ENCODE peak calls at places on chromosomes 3 and 15, in eight cellular contexts. One of them, this sample, is unnamed. For H3K4me1 and H3K36me3, the result is how much of the 10 kb centered on the place peaks cover.

GRCh38 chr3:131658115-131658514 is 155.3 kb upstream of the MRPL3 start:
- DNase-seq in neural progenitor cell: no peak
- DNase-seq in fibroblast of lung: no peak
- DNase-seq in keratinocyte: no peak
- DNase-seq in SK-N-SH: no peak
- DNase-seq in IMR-90: no peak
- DNase-seq in endodermal cell: no peak
- DNase-seq in mesendoderm: no peak
- DNase-seq in this sample: no peak

GRCh38 chr3:60743631-60744164 is 507.6 kb downstream of the FHIT start:
- DNase-seq in keratinocyte: no peak
- DNase-seq in endodermal cell: peak
- DNase-seq in SK-N-SH: peak
- DNase-seq in neural progenitor cell: peak
- DNase-seq in IMR-90: no peak
- DNase-seq in mesendoderm: peak
- DNase-seq in fibroblast of lung: peak
- DNase-seq in this sample: no peak

GRCh38 chr3:192825191-192825590 is 92.5 kb downstream of the MB21D2 start:
- DNase-seq in fibroblast of lung: no peak
- DNase-seq in endodermal cell: no peak
- DNase-seq in keratinocyte: no peak
- DNase-seq in SK-N-SH: no peak
- DNase-seq in neural progenitor cell: no peak
- DNase-seq in mesendoderm: no peak
- DNase-seq in IMR-90: no peak
- DNase-seq in this sample: no peak

GRCh38 chr3:127840671-127841070 is 18.4 kb upstream of the MGLL start:
- DNase-seq in IMR-90: no peak
- DNase-seq in fibroblast of lung: no peak
- DNase-seq in keratinocyte: no peak
- DNase-seq in endodermal cell: no peak
- DNase-seq in mesendoderm: no peak
- DNase-seq in SK-N-SH: no peak
- DNase-seq in neural progenitor cell: no peak
- DNase-seq in this sample: no peak

GRCh38 chr15:76149291-76149910 is 89.6 kb downstream of the TMEM266 start:
- DNase-seq in fibroblast of lung: peak
- DNase-seq in endodermal cell: no peak
- DNase-seq in SK-N-SH: no peak
- DNase-seq in keratinocyte: no peak
- DNase-seq in mesendoderm: no peak
- DNase-seq in neural progenitor cell: no peak
- DNase-seq in IMR-90: peak
- DNase-seq in this sample: no peak

GRCh38 chr3:117018622-117019021 is 309.0 kb downstream of the TUSC7 start:
- DNase-seq in keratinocyte: no peak
- DNase-seq in SK-N-SH: no peak
- DNase-seq in neural progenitor cell: no peak
- DNase-seq in IMR-90: no peak
- DNase-seq in mesendoderm: no peak
- DNase-seq in endodermal cell: no peak
- DNase-seq in fibroblast of lung: no peak
- DNase-seq in this sample: no peak

GRCh38 chr3:155743616-155744015 is 1.3 kb downstream of the PLCH1 start:
- DNase-seq in mesendoderm: no peak
- DNase-seq in SK-N-SH: peak
- DNase-seq in keratinocyte: no peak
- DNase-seq in neural progenitor cell: no peak
- DNase-seq in fibroblast of lung: no peak
- DNase-seq in endodermal cell: no peak
- DNase-seq in IMR-90: no peak
- DNase-seq in this sample: no peak

GRCh38 chr3:4797201-4797600 is 182.0 kb upstream of the BHLHE40 start:
- DNase-seq in mesendoderm: peak
- DNase-seq in fibroblast of lung: peak
- DNase-seq in SK-N-SH: no peak
- DNase-seq in keratinocyte: no peak
- DNase-seq in IMR-90: no peak
- DNase-seq in endodermal cell: no peak
- DNase-seq in neural progenitor cell: no peak
- DNase-seq in this sample: no peak

GRCh38 chr3:42216820-42217416 is 49.1 kb downstream of the CCK start:
- DNase-seq in IMR-90: peak
- DNase-seq in keratinocyte: no peak
- DNase-seq in endodermal cell: no peak
- DNase-seq in neural progenitor cell: no peak
- DNase-seq in mesendoderm: peak
- DNase-seq in SK-N-SH: no peak
- DNase-seq in fibroblast of lung: no peak
- DNase-seq in this sample: no peak

GRCh38 chr15:84725001-84725491 is 9.1 kb upstream of the SEC11A start:
- DNase-seq in IMR-90: peak
- DNase-seq in fibroblast of lung: no peak
- DNase-seq in endodermal cell: no peak
- DNase-seq in keratinocyte: no peak
- DNase-seq in neural progenitor cell: no peak
- DNase-seq in mesendoderm: peak
- DNase-seq in SK-N-SH: peak
- DNase-seq in this sample: no peak

GRCh38 chr3:195103623-195104022 is 167.3 kb downstream of the XXYLT1 start:
- DNase-seq in fibroblast of lung: no peak
- DNase-seq in IMR-90: no peak
- DNase-seq in endodermal cell: no peak
- DNase-seq in keratinocyte: no peak
- DNase-seq in mesendoderm: no peak
- DNase-seq in SK-N-SH: no peak
- DNase-seq in neural progenitor cell: no peak
- DNase-seq in this sample: no peak

GRCh38 chr3:18847583-18848197 is 300.6 kb upstream of the KCNH8 start:
- DNase-seq in endodermal cell: no peak
- DNase-seq in fibroblast of lung: no peak
- DNase-seq in SK-N-SH: peak
- DNase-seq in mesendoderm: peak
- DNase-seq in neural progenitor cell: peak
- DNase-seq in keratinocyte: no peak
- DNase-seq in IMR-90: no peak
- DNase-seq in this sample: no peak

GRCh38 chr15:101047301-101047781 is 128.2 kb downstream of the LRRK1 start:
- DNase-seq in endodermal cell: peak
- DNase-seq in SK-N-SH: peak
- DNase-seq in keratinocyte: no peak
- DNase-seq in IMR-90: no peak
- DNase-seq in fibroblast of lung: peak
- DNase-seq in neural progenitor cell: peak
- DNase-seq in mesendoderm: no peak
- DNase-seq in this sample: peak

GRCh38 chr15:75107905-75108838 is 84.8 kb downstream of the PPCDC start:
- DNase-seq in IMR-90: peak
- DNase-seq in mesendoderm: no peak
- DNase-seq in SK-N-SH: no peak
- DNase-seq in neural progenitor cell: no peak
- DNase-seq in keratinocyte: peak
- DNase-seq in endodermal cell: no peak
- DNase-seq in fibroblast of lung: peak
- DNase-seq in this sample: peak
- H3K4me1 ChIP-seq in IMR-90: under half
- H3K4me1 ChIP-seq in mesendoderm: under half
- H3K4me1 ChIP-seq in SK-N-SH: under half
- H3K4me1 ChIP-seq in neural progenitor cell: under half
- H3K4me1 ChIP-seq in keratinocyte: under half
- H3K4me1 ChIP-seq in endodermal cell: under half
- H3K4me1 ChIP-seq in fibroblast of lung: under half
- H3K4me1 ChIP-seq in this sample: under half

GRCh38 chr3:100697183-100697582 is 12.1 kb upstream of the TFG start:
- DNase-seq in fibroblast of lung: no peak
- DNase-seq in endodermal cell: no peak
- DNase-seq in SK-N-SH: no peak
- DNase-seq in keratinocyte: no peak
- DNase-seq in mesendoderm: peak
- DNase-seq in IMR-90: no peak
- DNase-seq in neural progenitor cell: no peak
- DNase-seq in this sample: no peak
- H3K9ac ChIP-seq in fibroblast of lung: no peak
- H3K9ac ChIP-seq in endodermal cell: no peak
- H3K9ac ChIP-seq in SK-N-SH: no peak
- H3K9ac ChIP-seq in keratinocyte: no peak
- H3K9ac ChIP-seq in mesendoderm: no peak
- H3K9ac ChIP-seq in IMR-90: no peak
- H3K9ac ChIP-seq in neural progenitor cell: no peak
- H3K9ac ChIP-seq in this sample: no peak

GRCh38 chr3:12922299-12922698 is 80.9 kb upstream of the RPL32 start:
- DNase-seq in SK-N-SH: peak
- DNase-seq in IMR-90: peak
- DNase-seq in mesendoderm: no peak
- DNase-seq in endodermal cell: no peak
- DNase-seq in neural progenitor cell: no peak
- DNase-seq in keratinocyte: no peak
- DNase-seq in fibroblast of lung: peak
- DNase-seq in this sample: no peak

GRCh38 chr3:12922881-12923431 is 81.6 kb upstream of the RPL32 start:
- DNase-seq in mesendoderm: no peak
- DNase-seq in fibroblast of lung: no peak
- DNase-seq in neural progenitor cell: no peak
- DNase-seq in SK-N-SH: peak
- DNase-seq in IMR-90: no peak
- DNase-seq in keratinocyte: no peak
- DNase-seq in endodermal cell: no peak
- DNase-seq in this sample: no peak

GRCh38 chr3:12921736-12922135 is 80.4 kb upstream of the RPL32 start:
- DNase-seq in SK-N-SH: no peak
- DNase-seq in fibroblast of lung: no peak
- DNase-seq in keratinocyte: no peak
- DNase-seq in neural progenitor cell: no peak
- DNase-seq in IMR-90: peak
- DNase-seq in endodermal cell: no peak
- DNase-seq in mesendoderm: no peak
- DNase-seq in this sample: no peak

GRCh38 chr3:12919205-12919604 is 77.8 kb upstream of the RPL32 start:
- DNase-seq in SK-N-SH: no peak
- DNase-seq in mesendoderm: no peak
- DNase-seq in neural progenitor cell: no peak
- DNase-seq in endodermal cell: no peak
- DNase-seq in IMR-90: no peak
- DNase-seq in fibroblast of lung: no peak
- DNase-seq in keratinocyte: no peak
- DNase-seq in this sample: no peak

DNA sequence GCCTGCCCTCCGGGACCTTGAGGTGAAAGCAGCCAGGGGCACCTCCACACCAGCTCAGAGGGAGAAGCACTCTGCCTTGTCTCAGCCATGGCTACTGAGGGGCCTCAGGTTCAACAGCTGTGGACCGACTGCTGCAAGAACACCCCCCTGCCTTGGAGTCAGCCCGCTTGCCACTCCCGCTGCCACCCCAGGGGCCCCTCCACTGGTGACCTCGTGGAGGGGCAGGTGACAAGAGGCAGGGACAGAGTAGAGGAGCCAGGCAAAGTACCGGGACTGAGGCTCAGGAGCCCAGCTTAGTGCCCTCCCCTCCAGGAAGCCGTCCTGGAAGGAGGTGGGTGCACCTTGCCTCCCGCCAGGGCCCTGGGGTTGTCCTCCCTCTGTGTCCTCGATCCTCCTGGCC is 79.6 kb upstream of the RPL32 start:
- DNase-seq in mesendoderm: no peak
- DNase-seq in fibroblast of lung: no peak
- DNase-seq in SK-N-SH: no peak
- DNase-seq in neural progenitor cell: no peak
- DNase-seq in keratinocyte: no peak
- DNase-seq in endodermal cell: no peak
- DNase-seq in IMR-90: no peak
- DNase-seq in this sample: no peak
- H3K36me3 ChIP-seq in mesendoderm: under half
- H3K36me3 ChIP-seq in fibroblast of lung: under half
- H3K36me3 ChIP-seq in SK-N-SH: under half
- H3K36me3 ChIP-seq in neural progenitor cell: under half
- H3K36me3 ChIP-seq in keratinocyte: under half
- H3K36me3 ChIP-seq in endodermal cell: under half
- H3K36me3 ChIP-seq in IMR-90: under half
- H3K36me3 ChIP-seq in this sample: under half

GRCh38 chr15:95290376-95290973 is 1040.0 kb upstream of the NR2F2 start:
- DNase-seq in endodermal cell: no peak
- DNase-seq in SK-N-SH: no peak
- DNase-seq in IMR-90: no peak
- DNase-seq in neural progenitor cell: peak
- DNase-seq in fibroblast of lung: peak
- DNase-seq in mesendoderm: no peak
- DNase-seq in keratinocyte: no peak
- DNase-seq in this sample: no peak
- H3K4me1 ChIP-seq in endodermal cell: under half
- H3K4me1 ChIP-seq in SK-N-SH: under half
- H3K4me1 ChIP-seq in IMR-90: under half
- H3K4me1 ChIP-seq in neural progenitor cell: half or more
- H3K4me1 ChIP-seq in fibroblast of lung: under half
- H3K4me1 ChIP-seq in mesendoderm: under half
- H3K4me1 ChIP-seq in keratinocyte: under half
- H3K4me1 ChIP-seq in this sample: under half

DNA sequence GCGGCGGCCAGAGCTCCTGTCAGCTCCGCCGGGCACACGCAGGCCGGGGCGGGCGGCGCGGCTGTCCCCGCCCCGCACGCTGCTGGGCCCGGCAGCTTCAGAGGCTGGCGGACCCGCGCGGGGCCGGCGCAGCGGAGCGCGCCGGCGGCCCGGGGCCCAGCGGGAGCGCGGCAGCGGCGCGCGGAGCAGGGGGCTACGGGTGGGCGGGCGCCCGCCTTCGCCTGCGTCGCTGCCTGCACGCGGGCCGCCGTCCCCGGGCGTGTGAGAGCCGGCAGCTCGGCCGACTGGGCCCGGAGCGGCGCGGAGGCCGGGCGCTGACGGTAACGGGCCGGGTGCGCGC is 476 bp upstream of the MAN2A2 start:
- DNase-seq in SK-N-SH: no peak
- DNase-seq in neural progenitor cell: no peak
- DNase-seq in endodermal cell: no peak
- DNase-seq in IMR-90: no peak
- DNase-seq in fibroblast of lung: no peak
- DNase-seq in keratinocyte: no peak
- DNase-seq in mesendoderm: no peak
- DNase-seq in this sample: no peak
- H3K9ac ChIP-seq in SK-N-SH: peak
- H3K9ac ChIP-seq in neural progenitor cell: no peak
- H3K9ac ChIP-seq in endodermal cell: peak
- H3K9ac ChIP-seq in IMR-90: no peak
- H3K9ac ChIP-seq in fibroblast of lung: peak
- H3K9ac ChIP-seq in keratinocyte: peak
- H3K9ac ChIP-seq in mesendoderm: peak
- H3K9ac ChIP-seq in this sample: no peak

GRCh38 chr15:27532358-27532757 is 561.4 kb downstream of the GABRG3 start:
- DNase-seq in keratinocyte: no peak
- DNase-seq in SK-N-SH: no peak
- DNase-seq in endodermal cell: no peak
- DNase-seq in neural progenitor cell: no peak
- DNase-seq in fibroblast of lung: no peak
- DNase-seq in IMR-90: no peak
- DNase-seq in mesendoderm: no peak
- DNase-seq in this sample: no peak
- H3K36me3 ChIP-seq in keratinocyte: under half
- H3K36me3 ChIP-seq in SK-N-SH: under half
- H3K36me3 ChIP-seq in endodermal cell: under half
- H3K36me3 ChIP-seq in neural progenitor cell: under half
- H3K36me3 ChIP-seq in fibroblast of lung: under half
- H3K36me3 ChIP-seq in IMR-90: under half
- H3K36me3 ChIP-seq in mesendoderm: under half
- H3K36me3 ChIP-seq in this sample: under half